ENCODE peak calls at places on chromosomes 16 and 17, in ten cellular contexts. V is iPS-NIHi11; R is HFFc6; X is endodermal cell; U is stimulated activated CD4-positive, alpha-beta T cell treated with anti-CD3 and anti-CD28 coated beads, Interleukin-1b, Interleukin-23, amount 100 ng/mL, for 24 hours; G is HuH-7; F is lower lobe of right lung; C is A172; A is neural progenitor cell; L is A549. Z is an unnamed sample.

GRCh38 chr16:14321542-14321941 is 250.4 kb downstream of the MRTFB start:
- DNase-seq in A (no peak), G (no peak), V (peak), L (peak), C (peak), F (no peak), R (no peak), U (no peak), X (no peak), Z (peak)

GRCh38 chr17:49183341-49183740 is 27.0 kb downstream of the GNGT2 start:
- DNase-seq in U (no peak), F (no peak), X (no peak), C (no peak), L (no peak), R (no peak), V (no peak), A (no peak), G (no peak), Z (no peak)

GRCh38 chr16:28931801-28932225 is at the start of gene CD19:
- DNase-seq in L (no peak), A (no peak), F (no peak), R (no peak), G (no peak), V (no peak), X (no peak), C (no peak), U (no peak), Z (no peak)

GRCh38 chr17:2949469-2950044 is 113.8 kb downstream of the OR1D5 start:
- DNase-seq in G (no peak), C (peak), L (peak), V (no peak), A (no peak), F (peak), X (peak), U (no peak), R (peak), Z (no peak)

GRCh38 chr17:41284043-41284442 is 8.5 kb downstream of the KRTAP9-7 start:
- DNase-seq in G (no peak), L (no peak), V (no peak), X (no peak), C (peak), A (no peak), F (no peak), U (no peak), R (peak), Z (peak)

GRCh38 chr17:76726766-76727718 is at the start of gene METTL23:
- DNase-seq in C (peak), G (peak), U (peak), F (peak), L (peak), V (peak), R (peak), A (peak), X (peak), Z (peak)

GRCh38 chr17:50154604-50155003 is 4.1 kb upstream of the PPP1R9B start:
- DNase-seq in L (no peak), V (no peak), U (no peak), R (no peak), A (no peak), C (no peak), F (no peak), X (no peak), G (no peak), Z (no peak)

GRCh38 chr16:3282103-3282746 is 1.1 kb upstream of the ZNF263 start:
- DNase-seq in X (peak), A (peak), V (peak), L (peak), F (no peak), R (no peak), C (no peak), G (peak), U (no peak), Z (peak)

GRCh38 chr16:87644596-87644995 is 42.3 kb downstream of the JPH3 start:
- DNase-seq in F (no peak), U (no peak), C (no peak), V (no peak), L (no peak), A (no peak), R (no peak), X (no peak), G (no peak), Z (no peak)

GRCh38 chr16:78993342-78993741 is 607.2 kb downstream of the MAF start:
- DNase-seq in L (no peak), U (no peak), V (no peak), R (no peak), G (no peak), F (no peak), C (no peak), A (no peak), X (no peak), Z (no peak)

GRCh38 chr17:15262291-15263205 is 2.6 kb downstream of the PMP22 start:
- DNase-seq in L (peak), R (peak), U (no peak), A (peak), G (peak), V (peak), X (peak), F (peak), C (peak), Z (peak)

GRCh38 chr17:45906927-45907622 is 12.7 kb downstream of the MAPT start:
- DNase-seq in F (no peak), G (no peak), L (no peak), R (no peak), X (no peak), A (no peak), U (no peak), V (no peak), C (no peak), Z (no peak)

GRCh38 chr17:9181640-9182039 is 160.3 kb downstream of the NTN1 start:
- DNase-seq in F (no peak), X (no peak), C (no peak), R (no peak), U (no peak), G (no peak), L (no peak), V (no peak), A (no peak), Z (no peak)

GRCh38 chr17:38329284-38329683 is 14.5 kb downstream of the GPR179 start:
- DNase-seq in U (no peak), X (no peak), C (no peak), L (no peak), G (no peak), R (no peak), F (no peak), V (no peak), A (no peak), Z (no peak)

GRCh38 chr16:2511128-2511785 is 2.5 kb upstream of the ATP6V0C start:
- DNase-seq in X (no peak), U (no peak), F (peak), A (peak), L (no peak), R (no peak), V (no peak), G (no peak), C (no peak), Z (peak)

GRCh38 chr16:1839554-1839953 is 12.5 kb downstream of the FAHD1 start:
- DNase-seq in C (no peak), V (no peak), F (no peak), G (no peak), U (no peak), L (no peak), X (no peak), A (no peak), R (peak), Z (peak)

GRCh38 chr16:86089986-86090385 is 191.0 kb downstream of the IRF8 start:
- DNase-seq in V (no peak), C (no peak), G (no peak), L (no peak), R (no peak), U (no peak), F (no peak), A (no peak), X (no peak), Z (no peak)

GRCh38 chr16:75267631-75268264 is 16.3 kb upstream of the BCAR1 start:
- DNase-seq in V (no peak), A (no peak), C (peak), F (peak), X (peak), G (no peak), R (peak), U (no peak), L (peak), Z (peak)

GRCh38 chr17:55758171-55758570 is 7.3 kb downstream of the PCTP start:
- DNase-seq in F (no peak), V (no peak), U (no peak), A (no peak), G (no peak), R (no peak), L (no peak), C (no peak), X (no peak), Z (no peak)

GRCh38 chr16:70744366-70744765 is 56.6 kb downstream of the VAC14 start:
- DNase-seq in G (no peak), C (no peak), R (no peak), X (no peak), F (no peak), V (no peak), L (no peak), A (no peak), U (no peak), Z (no peak)

GRCh38 chr16:70758786-70759185 is 42.2 kb downstream of the VAC14 start:
- DNase-seq in C (no peak), G (no peak), V (no peak), F (no peak), R (no peak), X (no peak), U (no peak), L (no peak), A (no peak), Z (no peak)

GRCh38 chr17:8892338-8892690 is 24.8 kb upstream of the PIK3R6 start:
- DNase-seq in U (no peak), F (no peak), L (no peak), A (no peak), G (no peak), C (no peak), V (no peak), R (no peak), X (peak), Z (no peak)

GRCh38 chr17:62825182-62825581 is 17.1 kb upstream of the MARCHF10 start:
- DNase-seq in C (no peak), X (no peak), F (no peak), G (no peak), A (no peak), L (no peak), V (no peak), R (no peak), U (no peak), Z (peak)

GRCh38 chr17:64216030-64216384 is 47.1 kb downstream of the TEX2 start:
- DNase-seq in G (no peak), V (no peak), A (no peak), C (no peak), L (no peak), R (peak), F (no peak), U (no peak), X (no peak), Z (no peak)

GRCh38 chr16:88782454-88783390 is 2.3 kb downstream of the PIEZO1 start:
- DNase-seq in L (no peak), A (no peak), G (no peak), U (peak), R (peak), X (no peak), V (no peak), C (peak), F (peak), Z (no peak)

GRCh38 chr17:75394332-75394918 is 11.1 kb downstream of the GRB2 start:
- DNase-seq in R (no peak), F (no peak), C (no peak), L (no peak), G (no peak), U (no peak), V (no peak), X (no peak), A (no peak), Z (peak)

GRCh38 chr17:17235212-17236174 is 1.5 kb downstream of the FLCN start:
- DNase-seq in L (no peak), F (no peak), R (peak), C (peak), U (no peak), A (no peak), V (no peak), G (no peak), X (no peak), Z (no peak)

Z was measured in mesendoderm.